ENCODE peak calls at places on chromosome 21, in five cellular contexts. H, T, V, O and M are unnamed samples.

GRCh38 chr21:25862112-25862511 is 127.3 kb downstream of the GABPA start:
- DNase-seq in H (no peak), T (no peak), V (no peak), O (no peak), M (no peak)

GRCh38 chr21:34609244-34609950 is 5.5 kb downstream of the RCAN1 start:
- DNase-seq in H (no peak), T (no peak), V (no peak), O (no peak), M (no peak)

GRCh38 chr21:26801524-26801923 is 43.7 kb downstream of the ADAMTS1 start:
- DNase-seq in H (no peak), T (no peak), V (no peak), O (no peak), M (no peak)

GRCh38 chr21:18411565-18411964 is 8.0 kb upstream of the TMPRSS15 start:
- DNase-seq in H (no peak), T (no peak), V (no peak), O (no peak), M (no peak)

GRCh38 chr21:34100337-34100736 is 27.0 kb downstream of the MRPS6 start:
- DNase-seq in H (no peak), T (no peak), V (no peak), O (no peak), M (no peak)

GRCh38 chr21:31132574-31133242 is 94.4 kb upstream of the KRTAP19-8 start:
- DNase-seq in H (peak), T (no peak), V (no peak), O (no peak), M (no peak)

GRCh38 chr21:32141009-32141357 is 137.9 kb downstream of the MIS18A start:
- DNase-seq in H (no peak), T (no peak), V (no peak), O (no peak), M (no peak)

GRCh38 chr21:26116456-26117011 is 54.0 kb downstream of the APP start:
- DNase-seq in H (no peak), T (peak), V (no peak), O (no peak), M (no peak)

GRCh38 chr21:30979054-30979453 is 59.2 kb downstream of the KRTAP19-8 start:
- DNase-seq in H (no peak), T (no peak), V (no peak), O (no peak), M (no peak)

GRCh38 chr21:31908106-31909031 is 35.5 kb downstream of the HUNK start:
- DNase-seq in H (no peak), T (peak), V (no peak), O (no peak), M (peak)

GRCh38 chr21:36518883-36519492 is 39.1 kb upstream of the CLDN14 start:
- DNase-seq in H (no peak), T (no peak), V (no peak), O (no peak), M (no peak)

GRCh38 chr21:26554365-26554764 is 18.7 kb downstream of the CYYR1 start:
- DNase-seq in H (no peak), T (no peak), V (no peak), O (no peak), M (no peak)

GRCh38 chr21:35005825-35006224 is 43.3 kb downstream of the RUNX1 start:
- DNase-seq in H (no peak), T (no peak), V (no peak), O (no peak), M (no peak)

GRCh38 chr21:26405071-26405470 is 168.0 kb downstream of the CYYR1 start:
- DNase-seq in H (no peak), T (no peak), V (no peak), O (no peak), M (no peak)

GRCh38 chr21:45542667-45543370 is 579 bp upstream of the SLC19A1 start:
- DNase-seq in H (no peak), T (no peak), V (no peak), O (no peak), M (peak)

GRCh38 chr21:20419780-20420179 is 578.4 kb upstream of the NCAM2 start:
- DNase-seq in H (no peak), T (no peak), V (no peak), O (no peak), M (no peak)

GRCh38 chr21:45827881-45828579 is 153.5 kb upstream of the COL6A1 start:
- DNase-seq in H (no peak), T (no peak), V (no peak), O (no peak), M (no peak)

GRCh38 chr21:17732306-17732705 is 86.8 kb downstream of the C21orf91 start:
- DNase-seq in H (no peak), T (no peak), V (no peak), O (no peak), M (no peak)

GRCh38 chr21:37233551-37234146 is 33.5 kb downstream of the VPS26C start:
- DNase-seq in H (no peak), T (no peak), V (no peak), O (no peak), M (no peak)

GRCh38 chr21:43912910-43913309 is 47.9 kb downstream of the AGPAT3 start:
- DNase-seq in H (no peak), T (no peak), V (no peak), O (no peak), M (no peak)

GRCh38 chr21:45629046-45629981 is 14.2 kb upstream of the PCBP3 start:
- DNase-seq in H (no peak), T (no peak), V (no peak), O (no peak), M (no peak)

GRCh38 chr21:31366825-31367224 is 22.8 kb upstream of the TIAM1 start:
- DNase-seq in H (no peak), T (no peak), V (no peak), O (no peak), M (no peak)

GRCh38 chr21:44549525-44550211 is 1.6 kb downstream of the KRTAP10-2 start:
- DNase-seq in H (no peak), T (no peak), V (no peak), O (no peak), M (peak)

GRCh38 chr21:14306143-14306907 is 76.6 kb downstream of the HSPA13 start:
- DNase-seq in H (no peak), T (no peak), V (no peak), O (no peak), M (no peak)

GRCh38 chr21:26865857-26866256 is 20.6 kb upstream of the ADAMTS1 start:
- DNase-seq in H (no peak), T (no peak), V (no peak), O (no peak), M (no peak)

GRCh38 chr21:33642896-33643657 is 776 bp downstream of the ITSN1 start:
- DNase-seq in H (no peak), T (no peak), V (no peak), O (peak), M (peak)

GRCh38 chr21:44844256-44844655 is 26.4 kb upstream of the SUMO3 start:
- DNase-seq in H (no peak), T (no peak), V (no peak), O (no peak), M (no peak)

GRCh38 chr21:33650230-33650629 is 7.9 kb downstream of the ITSN1 start:
- DNase-seq in H (no peak), T (no peak), V (no peak), O (no peak), M (no peak)

GRCh38 chr21:33608559-33608958 is 20.1 kb upstream of the DONSON start:
- DNase-seq in H (no peak), T (no peak), V (no peak), O (no peak), M (no peak)

GRCh38 chr21:45129231-45129923 is 55.0 kb downstream of the ADARB1 start:
- DNase-seq in H (no peak), T (no peak), V (no peak), O (no peak), M (no peak)

DNA sequence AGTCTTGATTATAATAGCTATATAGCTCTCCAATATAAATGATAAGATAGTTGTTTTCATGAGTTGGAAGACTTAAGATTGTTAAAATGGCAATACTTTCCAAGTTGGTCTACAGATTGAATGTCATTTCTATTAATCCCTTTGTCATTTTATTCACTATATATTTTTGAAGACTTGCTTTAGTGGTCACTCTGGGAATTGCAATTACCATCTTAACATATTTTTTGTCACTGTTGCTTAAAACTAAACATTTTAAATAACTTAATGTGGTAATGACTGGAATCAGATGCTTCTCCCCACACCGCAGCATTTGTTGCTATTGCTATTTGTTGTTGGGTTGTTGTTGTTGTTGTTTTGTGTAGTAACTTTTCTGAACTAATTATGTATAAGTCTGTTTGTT is 1592.9 kb downstream of the MRPL39 start:
- DNase-seq in H (no peak), T (no peak), V (no peak), O (no peak), M (no peak)
- TF ChIP-seq ATF3 in H (no peak), T (no peak), V (no peak), O (no peak), M (no peak)

DNA sequence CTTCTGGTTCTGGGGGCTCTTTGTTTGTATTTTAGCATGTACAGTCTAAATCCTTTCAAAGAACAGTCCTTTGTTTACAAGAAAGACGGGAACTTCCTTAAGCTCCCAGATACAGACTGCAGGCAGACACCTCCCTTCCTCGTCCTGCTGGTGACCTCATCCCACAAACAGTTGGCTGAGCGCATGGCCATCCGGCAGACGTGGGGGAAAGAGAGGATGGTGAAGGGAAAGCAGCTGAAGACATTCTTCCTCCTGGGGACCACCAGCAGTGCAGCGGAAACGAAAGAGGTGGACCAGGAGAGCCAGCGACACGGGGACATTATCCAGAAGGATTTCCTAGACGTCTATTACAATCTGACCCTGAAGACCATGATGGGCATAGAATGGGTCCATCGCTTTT is 47.9 kb downstream of the B3GALT5 start:
- DNase-seq in H (no peak), T (no peak), V (no peak), O (no peak), M (no peak)
- TF ChIP-seq CREB1 in H (no peak), T (no peak), V (no peak), O (no peak), M (no peak)

DNA sequence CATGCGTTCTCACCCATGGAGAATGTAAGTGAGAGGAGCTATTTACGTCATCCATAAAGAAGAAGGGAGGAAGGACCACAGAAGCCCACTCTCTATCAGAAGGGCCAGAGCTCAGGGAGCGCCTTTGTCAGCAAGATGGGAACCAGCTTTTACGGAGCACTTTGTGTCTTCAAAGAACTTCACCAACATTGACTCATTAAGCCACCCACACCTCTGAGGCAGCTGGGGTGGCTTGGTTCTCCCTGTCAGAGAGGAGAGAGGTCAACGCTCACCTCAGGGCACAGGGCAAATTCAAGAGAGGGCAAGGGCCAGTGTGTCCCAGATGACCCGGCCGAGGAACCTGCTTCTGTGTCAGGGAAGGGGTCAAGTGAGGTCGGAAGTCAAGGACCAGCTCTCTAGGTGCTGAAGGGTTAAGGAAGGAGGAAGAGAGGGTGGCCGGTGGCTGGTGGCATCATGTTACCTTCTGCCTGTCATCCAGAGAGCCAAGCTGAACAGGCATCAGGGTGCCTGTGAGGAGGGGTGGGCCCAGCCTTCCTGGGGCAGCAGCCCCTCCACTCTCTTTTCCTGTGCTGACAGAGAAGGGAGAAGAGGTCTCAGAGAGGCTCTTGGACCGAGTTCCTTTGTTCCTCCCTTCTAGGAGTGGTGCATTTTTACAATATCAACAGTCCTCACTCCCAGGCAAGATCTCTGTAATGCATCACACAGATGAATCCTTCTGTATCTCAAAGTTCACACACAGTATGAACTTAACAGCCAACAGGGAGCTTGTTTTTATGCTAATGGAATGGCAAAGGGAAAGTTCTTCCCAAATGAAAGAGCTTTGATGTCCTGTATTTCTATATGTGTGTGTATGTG is 109.0 kb downstream of the ETS2 start:
- DNase-seq in H (no peak), T (peak), V (no peak), O (no peak), M (no peak)
- TF ChIP-seq ATF3 in H (no peak), T (no peak), V (no peak), O (no peak), M (no peak)

GRCh38 chr21:16476056-16476850 is 746.5 kb downstream of the USP25 start:
- DNase-seq in H (no peak), T (no peak), V (no peak), O (no peak), M (no peak)
- TF ChIP-seq CREB1 in H (no peak), T (no peak), V (no peak), O (no peak), M (no peak)

GRCh38 chr21:15425049-15425448 is 304.7 kb upstream of the USP25 start:
- DNase-seq in H (no peak), T (no peak), V (no peak), O (no peak), M (no peak)

GRCh38 chr21:15421521-15421920 is 308.3 kb upstream of the USP25 start:
- DNase-seq in H (no peak), T (no peak), V (no peak), O (no peak), M (no peak)

GRCh38 chr21:15423676-15424445 is 305.9 kb upstream of the USP25 start:
- DNase-seq in H (no peak), T (no peak), V (no peak), O (no peak), M (no peak)

GRCh38 chr21:15422761-15423160 is 307.0 kb upstream of the USP25 start:
- DNase-seq in H (no peak), T (no peak), V (no peak), O (no peak), M (no peak)

DNA sequence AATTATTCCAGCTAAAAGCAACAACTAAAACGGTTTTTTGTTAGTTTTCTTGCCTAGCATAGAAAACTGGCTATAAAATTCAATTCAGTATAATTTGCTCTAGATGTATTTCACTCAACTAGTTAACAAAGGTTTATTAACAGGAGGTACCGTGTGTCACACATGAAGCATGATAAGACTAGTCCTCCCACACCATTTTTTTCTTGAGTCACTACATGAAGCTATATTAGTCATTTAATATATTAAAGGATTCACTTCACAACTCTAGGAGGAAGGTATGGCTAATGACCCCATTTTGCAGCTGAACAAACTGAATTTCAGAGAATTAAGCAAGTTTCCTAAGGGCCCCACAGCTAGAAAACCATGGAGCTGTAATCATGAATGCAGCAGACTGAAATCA is 307.8 kb upstream of the USP25 start:
- DNase-seq in H (no peak), T (no peak), V (no peak), O (no peak), M (no peak)
- TF ChIP-seq ATF3 in H (no peak), T (no peak), V (no peak), O (no peak), M (no peak)

GRCh38 chr21:28324690-28325089 is 668.0 kb downstream of the LTN1 start:
- DNase-seq in H (no peak), T (no peak), V (no peak), O (no peak), M (no peak)
- TF ChIP-seq CREB1 in H (no peak), T (no peak), V (no peak), O (no peak), M (no peak)

GRCh38 chr21:42535602-42536171 is 22.0 kb downstream of the SLC37A1 start:
- DNase-seq in H (peak), T (no peak), V (no peak), O (no peak), M (no peak)

GRCh38 chr21:42538479-42539275 is 25.0 kb downstream of the SLC37A1 start:
- DNase-seq in H (no peak), T (no peak), V (no peak), O (no peak), M (no peak)

GRCh38 chr21:42536601-42537000 is 22.9 kb downstream of the SLC37A1 start:
- DNase-seq in H (no peak), T (no peak), V (no peak), O (no peak), M (peak)

GRCh38 chr21:42539342-42539741 is 25.7 kb downstream of the SLC37A1 start:
- DNase-seq in H (no peak), T (no peak), V (no peak), O (no peak), M (no peak)

GRCh38 chr21:42537106-42537742 is 23.6 kb downstream of the SLC37A1 start:
- DNase-seq in H (no peak), T (no peak), V (no peak), O (peak), M (peak)
- TF ChIP-seq ATF3 in H (no peak), T (no peak), V (no peak), O (no peak), M (no peak)